ENCODE peak calls at places on chromosomes 5 and 9, in eight cellular contexts. U is sigmoid colon, H is tibial nerve, F is SK-N-SH, I is A549, S is transverse colon, J is H1, G is ovary. R is an unnamed sample.

GRCh38 chr9:116151966-116152381 is 1.6 kb upstream of the PAPPA start:
- DNase-seq in U (no peak), H (no peak), F (no peak), I (peak; percentile 93), S (no peak), J (no peak), G (no peak), R (no peak)

GRCh38 chr5:180670586-180671359 is 21.4 kb upstream of the FLT4 start:
- DNase-seq in U (no peak), H (no peak), F (peak; percentile 61), I (peak; percentile 69), S (peak; percentile 22), J (peak; percentile 61), G (no peak), R (no peak)

GRCh38 chr5:67211926-67212325 is 15.3 kb upstream of the CD180 start:
- DNase-seq in U (peak; percentile 11), H (no peak), F (no peak), I (peak; percentile 48), S (no peak), J (no peak), G (no peak), R (no peak)

GRCh38 chr5:1176473-1177391 is 24.7 kb upstream of the SLC6A19 start:
- DNase-seq in U (no peak), H (no peak), F (peak; percentile 72), I (no peak), S (no peak), J (peak; percentile 71), G (no peak), R (no peak)

GRCh38 chr5:68652507-68652906 is 437.0 kb downstream of the PIK3R1 start:
- DNase-seq in U (no peak), H (no peak), F (no peak), I (peak; percentile 24), S (no peak), J (no peak), G (no peak), R (no peak)

GRCh38 chr9:95157491-95158151 is 159.9 kb downstream of the FANCC start:
- DNase-seq in U (peak; percentile 90), H (no peak), F (peak; percentile 53), I (peak; percentile 21), S (peak; percentile 24), J (no peak), G (peak; percentile 67), R (peak; percentile 46)

GRCh38 chr9:137494104-137494544 is 35.0 kb upstream of the NSMF start:
- DNase-seq in U (no peak), H (no peak), F (no peak), I (no peak), S (peak; percentile 55), J (no peak), G (no peak), R (no peak)

GRCh38 chr5:31781772-31782171 is 142.8 kb downstream of the PDZD2 start:
- DNase-seq in U (no peak), H (no peak), F (no peak), I (no peak), S (no peak), J (no peak), G (no peak), R (no peak)

GRCh38 chr9:131633491-131634031 is 88.2 kb downstream of the PRRT1B start:
- DNase-seq in U (no peak), H (no peak), F (no peak), I (no peak), S (no peak), J (no peak), G (no peak), R (no peak)

GRCh38 chr9:89495824-89496555 is 1.9 kb downstream of the SEMA4D start:
- DNase-seq in U (no peak), H (no peak), F (no peak), I (no peak), S (no peak), J (no peak), G (no peak), R (no peak)

GRCh38 chr9:14207352-14207995 is 106.5 kb downstream of the NFIB start:
- DNase-seq in U (no peak), H (no peak), F (no peak), I (no peak), S (no peak), J (no peak), G (no peak), R (no peak)

GRCh38 chr5:43309122-43309521 is 4.1 kb downstream of the HMGCS1 start:
- DNase-seq in U (no peak), H (no peak), F (no peak), I (no peak), S (no peak), J (no peak), G (no peak), R (no peak)

GRCh38 chr9:80885894-80886293 is 803.5 kb downstream of the TLE1 start:
- DNase-seq in U (no peak), H (no peak), F (no peak), I (no peak), S (no peak), J (no peak), G (peak; percentile 38), R (no peak)

GRCh38 chr9:5714501-5715401 is 85.8 kb downstream of the RIC1 start:
- DNase-seq in U (no peak), H (no peak), F (no peak), I (peak; percentile 46), S (no peak), J (no peak), G (no peak), R (no peak)

GRCh38 chr9:92931606-92932005 is 15.7 kb upstream of the FGD3 start:
- DNase-seq in U (no peak), H (no peak), F (no peak), I (no peak), S (no peak), J (no peak), G (no peak), R (no peak)
- TF ChIP-seq EP300 in U (no peak), H (no peak), F (no peak), I (no peak), S (no peak), J (no peak), G (no peak), R (no peak)

GRCh38 chr5:139668924-139669680 is 21.0 kb downstream of the CXXC5 start:
- DNase-seq in U (no peak), H (no peak), F (no peak), I (no peak), S (no peak), J (no peak), G (no peak), R (peak; percentile 47)

GRCh38 chr5:139670369-139671095 is 22.4 kb downstream of the CXXC5 start:
- DNase-seq in U (no peak), H (no peak), F (peak; percentile 59), I (no peak), S (peak; percentile 76), J (no peak), G (no peak), R (no peak)

GRCh38 chr5:139669681-139670368 is 21.7 kb downstream of the CXXC5 start:
- DNase-seq in U (no peak), H (no peak), F (peak; percentile 86), I (no peak), S (peak; percentile 63), J (no peak), G (peak; percentile 65), R (no peak)

GRCh38 chr5:139668064-139668880 is 20.1 kb downstream of the CXXC5 start:
- DNase-seq in U (no peak), H (no peak), F (peak; percentile 91), I (no peak), S (no peak), J (no peak), G (peak; percentile 51), R (no peak)

DNA sequence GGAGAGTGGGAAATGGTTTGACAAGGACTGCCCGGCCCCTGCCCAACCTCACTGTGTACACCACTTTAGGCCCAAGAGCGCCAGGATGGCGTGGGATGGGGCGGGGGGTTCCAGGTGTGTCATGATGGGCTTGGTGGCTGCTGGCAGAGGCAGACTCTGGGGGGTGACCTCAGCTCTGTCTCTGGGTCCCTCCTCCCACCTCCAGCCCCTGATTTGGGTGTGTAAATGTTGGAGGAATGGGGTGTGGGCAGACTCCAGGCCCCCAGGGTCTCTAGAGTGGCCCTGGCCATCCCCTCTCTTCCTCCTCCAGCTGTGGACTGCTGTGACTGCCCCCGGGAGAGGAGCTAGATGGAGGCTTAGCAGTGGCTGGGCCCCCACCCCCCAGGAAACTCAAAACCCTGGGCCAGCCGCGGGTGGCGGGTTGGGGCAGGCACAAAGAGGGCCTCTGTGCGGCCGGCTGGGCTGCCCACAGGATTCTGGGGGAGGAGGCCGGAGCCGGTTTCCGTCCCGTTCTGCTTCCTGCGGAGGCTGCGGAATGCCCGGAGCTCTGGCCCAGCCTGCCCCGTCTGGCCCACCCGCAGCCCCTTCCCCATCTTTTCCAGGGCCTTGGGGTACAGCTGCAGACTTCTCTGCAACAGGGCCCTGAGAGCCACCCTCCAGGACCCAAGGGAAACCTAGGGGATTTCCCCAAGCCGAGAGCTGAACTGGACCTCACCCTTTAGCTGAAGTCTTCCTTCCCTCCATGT is 23.1 kb downstream of the CXXC5 start:
- DNase-seq in U (no peak), H (no peak), F (no peak), I (no peak), S (no peak), J (no peak), G (no peak), R (no peak)
- H3K4me1 ChIP-seq in U (peaks cover 54% of the 10 kb centered on the region), H (peaks cover 88% of the 10 kb centered on the region), F (peaks cover 54% of the 10 kb centered on the region), I (peaks cover 42% of the 10 kb centered on the region), S (peaks cover 51% of the 10 kb centered on the region), J (peaks cover 43% of the 10 kb centered on the region), G (peaks cover 18% of the 10 kb centered on the region), R (peaks cover 59% of the 10 kb centered on the region)

GRCh38 chr9:108389056-108389455 is 466.7 kb downstream of the ACTL7B start:
- DNase-seq in U (no peak), H (no peak), F (no peak), I (no peak), S (no peak), J (no peak), G (no peak), R (no peak)

GRCh38 chr9:108377881-108378280 is 477.9 kb downstream of the ACTL7B start:
- DNase-seq in U (no peak), H (no peak), F (no peak), I (no peak), S (no peak), J (no peak), G (no peak), R (no peak)

GRCh38 chr9:108386859-108387384 is 468.9 kb downstream of the ACTL7B start:
- DNase-seq in U (no peak), H (no peak), F (no peak), I (no peak), S (no peak), J (no peak), G (no peak), R (no peak)

GRCh38 chr9:108382267-108382666 is 473.5 kb downstream of the ACTL7B start:
- DNase-seq in U (no peak), H (no peak), F (no peak), I (no peak), S (no peak), J (no peak), G (no peak), R (no peak)

DNA sequence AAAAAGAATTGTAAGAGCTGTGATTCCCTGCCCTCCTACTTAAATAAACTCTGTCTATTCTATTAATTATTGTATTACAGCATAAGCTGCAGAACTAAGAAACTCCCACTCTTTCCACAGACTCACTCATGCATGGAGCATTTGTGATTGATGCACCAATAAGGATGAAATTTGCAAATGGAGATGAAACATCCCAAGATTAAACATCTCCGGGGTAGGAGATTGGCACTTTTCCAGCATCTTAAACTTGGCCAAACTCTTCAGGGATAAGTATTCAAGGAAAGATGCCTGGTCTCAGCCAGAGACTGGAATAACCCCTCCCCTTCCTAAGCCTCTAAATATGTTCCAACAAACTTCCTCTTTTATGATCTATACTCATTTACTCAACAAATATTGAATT is 472.0 kb downstream of the ACTL7B start:
- DNase-seq in U (no peak), H (no peak), F (no peak), I (no peak), S (no peak), J (no peak), G (no peak), R (no peak)
- TF ChIP-seq EP300 in U (no peak), H (no peak), F (no peak), I (no peak), S (no peak), J (no peak), G (no peak), R (no peak)

GRCh38 chr5:169291877-169292276 is 9.1 kb downstream of the SLIT3 start:
- DNase-seq in U (no peak), H (no peak), F (no peak), I (no peak), S (no peak), J (no peak), G (no peak), R (no peak)
- H3K4me1 ChIP-seq in U (peaks cover 56% of the 10 kb centered on the region), H (no peaks in the 10 kb centered on the region), F (no peaks in the 10 kb centered on the region), I (peaks cover 32% of the 10 kb centered on the region), S (peaks cover 23% of the 10 kb centered on the region), J (no peaks in the 10 kb centered on the region), G (no peaks in the 10 kb centered on the region), R (no peaks in the 10 kb centered on the region)

R was measured in upper lobe of left lung.